ENCODE peak calls at places on chromosome 19, in ten cellular contexts. One of them, this sample, is unnamed.

GRCh38 chr19:39156891-39157230 is 31.3 kb downstream of the PAK4 start:
- DNase-seq in spleen: no peak
- DNase-seq in transverse colon: no peak
- DNase-seq in K562: no peak
- DNase-seq in breast epithelium: no peak
- DNase-seq in endothelial cell of umbilical vein: no peak
- DNase-seq in SK-N-SH: no peak
- DNase-seq in GM23338: no peak
- DNase-seq in upper lobe of left lung: no peak
- DNase-seq in HCT116: no peak
- DNase-seq in this sample: no peak

GRCh38 chr19:50230379-50231351 is 27.2 kb downstream of the MYH14 start:
- DNase-seq in spleen: no peak
- DNase-seq in transverse colon: no peak
- DNase-seq in K562: no peak
- DNase-seq in breast epithelium: no peak
- DNase-seq in endothelial cell of umbilical vein: no peak
- DNase-seq in SK-N-SH: no peak
- DNase-seq in GM23338: peak
- DNase-seq in upper lobe of left lung: no peak
- DNase-seq in HCT116: no peak
- DNase-seq in this sample: no peak

GRCh38 chr19:38736413-38737280 is 7.6 kb downstream of the CAPN12 start:
- DNase-seq in spleen: peak
- DNase-seq in transverse colon: peak
- DNase-seq in K562: peak
- DNase-seq in breast epithelium: peak
- DNase-seq in endothelial cell of umbilical vein: no peak
- DNase-seq in SK-N-SH: peak
- DNase-seq in GM23338: peak
- DNase-seq in upper lobe of left lung: peak
- DNase-seq in HCT116: peak
- DNase-seq in this sample: peak

GRCh38 chr19:47230122-47230920 is 678 bp downstream of the BBC3 start:
- DNase-seq in spleen: peak
- DNase-seq in transverse colon: peak
- DNase-seq in K562: peak
- DNase-seq in breast epithelium: no peak
- DNase-seq in endothelial cell of umbilical vein: peak
- DNase-seq in SK-N-SH: peak
- DNase-seq in GM23338: peak
- DNase-seq in upper lobe of left lung: peak
- DNase-seq in HCT116: no peak
- DNase-seq in this sample: peak

GRCh38 chr19:2517881-2518601 is 42.1 kb downstream of the GADD45B start:
- DNase-seq in spleen: no peak
- DNase-seq in transverse colon: no peak
- DNase-seq in K562: no peak
- DNase-seq in breast epithelium: no peak
- DNase-seq in endothelial cell of umbilical vein: no peak
- DNase-seq in SK-N-SH: no peak
- DNase-seq in GM23338: no peak
- DNase-seq in upper lobe of left lung: no peak
- DNase-seq in HCT116: no peak
- DNase-seq in this sample: no peak

GRCh38 chr19:32349724-32350475 is 4.5 kb downstream of the ZNF507 start:
- DNase-seq in spleen: no peak
- DNase-seq in transverse colon: no peak
- DNase-seq in K562: no peak
- DNase-seq in breast epithelium: no peak
- DNase-seq in endothelial cell of umbilical vein: no peak
- DNase-seq in SK-N-SH: no peak
- DNase-seq in GM23338: no peak
- DNase-seq in upper lobe of left lung: no peak
- DNase-seq in HCT116: no peak
- DNase-seq in this sample: no peak

GRCh38 chr19:48660854-48661731 is 11.7 kb downstream of the NTN5 start:
- DNase-seq in spleen: peak
- DNase-seq in transverse colon: peak
- DNase-seq in K562: peak
- DNase-seq in breast epithelium: no peak
- DNase-seq in endothelial cell of umbilical vein: peak
- DNase-seq in SK-N-SH: peak
- DNase-seq in GM23338: peak
- DNase-seq in upper lobe of left lung: peak
- DNase-seq in HCT116: peak
- DNase-seq in this sample: peak

GRCh38 chr19:38394488-38394887 is 6.0 kb downstream of the SPRED3 start:
- DNase-seq in spleen: peak
- DNase-seq in transverse colon: no peak
- DNase-seq in K562: no peak
- DNase-seq in breast epithelium: no peak
- DNase-seq in endothelial cell of umbilical vein: peak
- DNase-seq in SK-N-SH: no peak
- DNase-seq in GM23338: peak
- DNase-seq in upper lobe of left lung: no peak
- DNase-seq in HCT116: no peak
- DNase-seq in this sample: no peak

DNA sequence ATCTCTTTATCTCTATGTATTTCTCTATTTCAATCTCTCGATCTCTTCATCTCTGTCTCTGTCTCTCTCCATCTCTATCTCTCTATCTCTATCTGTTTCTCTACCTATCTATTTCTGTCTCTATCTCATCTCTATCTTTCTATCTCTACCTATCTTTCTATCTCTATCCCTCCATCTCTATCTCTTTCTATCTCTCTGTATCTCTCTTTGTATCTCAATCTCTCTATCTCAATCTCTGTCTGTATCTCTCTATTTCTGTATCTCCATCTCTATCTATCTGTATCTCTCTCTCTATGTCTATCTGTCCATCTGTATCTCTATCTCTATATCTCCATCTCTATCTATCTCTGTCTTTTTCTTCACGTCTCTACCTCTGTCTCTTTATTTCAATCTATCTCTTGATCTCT is 25.2 kb downstream of the TNFSF9 start:
- DNase-seq in spleen: no peak
- DNase-seq in transverse colon: no peak
- DNase-seq in K562: no peak
- DNase-seq in breast epithelium: no peak
- DNase-seq in endothelial cell of umbilical vein: no peak
- DNase-seq in SK-N-SH: no peak
- DNase-seq in GM23338: no peak
- DNase-seq in upper lobe of left lung: no peak
- DNase-seq in HCT116: no peak
- DNase-seq in this sample: no peak
- H3K27ac ChIP-seq in spleen: no peak
- H3K27ac ChIP-seq in transverse colon: no peak
- H3K27ac ChIP-seq in K562: no peak
- H3K27ac ChIP-seq in breast epithelium: no peak
- H3K27ac ChIP-seq in endothelial cell of umbilical vein: no peak
- H3K27ac ChIP-seq in SK-N-SH: no peak
- H3K27ac ChIP-seq in GM23338: no peak
- H3K27ac ChIP-seq in upper lobe of left lung: no peak
- H3K27ac ChIP-seq in HCT116: no peak
- H3K27ac ChIP-seq in this sample: no peak

GRCh38 chr19:10667867-10668266 is 13.7 kb downstream of the ILF3 start:
- DNase-seq in spleen: no peak
- DNase-seq in transverse colon: no peak
- DNase-seq in K562: no peak
- DNase-seq in breast epithelium: no peak
- DNase-seq in endothelial cell of umbilical vein: no peak
- DNase-seq in SK-N-SH: no peak
- DNase-seq in GM23338: no peak
- DNase-seq in upper lobe of left lung: no peak
- DNase-seq in HCT116: no peak
- DNase-seq in this sample: no peak
- TF ChIP-seq POLR2AphosphoS5 in spleen: no peak
- TF ChIP-seq POLR2AphosphoS5 in transverse colon: no peak
- TF ChIP-seq POLR2AphosphoS5 in K562: no peak
- TF ChIP-seq POLR2AphosphoS5 in breast epithelium: no peak
- TF ChIP-seq POLR2AphosphoS5 in endothelial cell of umbilical vein: no peak
- TF ChIP-seq POLR2AphosphoS5 in SK-N-SH: no peak
- TF ChIP-seq POLR2AphosphoS5 in GM23338: no peak
- TF ChIP-seq POLR2AphosphoS5 in upper lobe of left lung: no peak
- TF ChIP-seq POLR2AphosphoS5 in HCT116: no peak
- TF ChIP-seq POLR2AphosphoS5 in this sample: no peak

DNA sequence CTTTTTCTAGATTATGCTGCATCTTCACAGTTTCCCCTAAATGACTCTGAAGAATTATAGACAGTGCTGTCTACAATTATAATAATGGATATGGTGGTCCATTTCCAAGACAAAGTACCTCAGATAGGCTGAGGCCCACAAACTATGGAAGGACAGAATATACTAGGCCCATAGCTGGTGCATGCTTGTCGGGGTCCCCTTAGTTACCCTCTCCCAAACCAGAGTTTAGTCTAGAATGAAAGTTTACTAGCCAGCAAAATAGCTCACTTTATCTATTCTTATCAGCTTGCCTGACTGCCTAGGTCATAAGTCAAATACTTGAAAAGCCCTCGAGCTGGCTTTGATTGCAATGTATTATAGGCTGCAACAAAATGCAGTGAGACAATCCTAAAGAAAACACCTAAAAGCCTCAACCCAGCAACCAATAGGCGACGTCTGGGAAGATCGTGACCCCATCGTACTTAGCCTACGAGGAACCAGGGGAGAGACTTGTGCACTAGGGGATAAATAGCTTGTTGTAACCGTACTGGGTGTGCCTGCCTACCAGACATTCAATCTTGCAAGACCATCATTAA is 785 bp upstream of the IGFL2 start:
- DNase-seq in spleen: no peak
- DNase-seq in transverse colon: no peak
- DNase-seq in K562: no peak
- DNase-seq in breast epithelium: no peak
- DNase-seq in endothelial cell of umbilical vein: no peak
- DNase-seq in SK-N-SH: no peak
- DNase-seq in GM23338: no peak
- DNase-seq in upper lobe of left lung: no peak
- DNase-seq in HCT116: no peak
- DNase-seq in this sample: no peak
- H3K27ac ChIP-seq in spleen: no peak
- H3K27ac ChIP-seq in transverse colon: no peak
- H3K27ac ChIP-seq in K562: no peak
- H3K27ac ChIP-seq in breast epithelium: no peak
- H3K27ac ChIP-seq in endothelial cell of umbilical vein: no peak
- H3K27ac ChIP-seq in SK-N-SH: no peak
- H3K27ac ChIP-seq in GM23338: no peak
- H3K27ac ChIP-seq in upper lobe of left lung: no peak
- H3K27ac ChIP-seq in HCT116: no peak
- H3K27ac ChIP-seq in this sample: no peak

GRCh38 chr19:17724655-17725054 is 5.4 kb downstream of the MAP1S start:
- DNase-seq in spleen: no peak
- DNase-seq in transverse colon: no peak
- DNase-seq in K562: no peak
- DNase-seq in breast epithelium: no peak
- DNase-seq in endothelial cell of umbilical vein: no peak
- DNase-seq in SK-N-SH: no peak
- DNase-seq in GM23338: no peak
- DNase-seq in upper lobe of left lung: no peak
- DNase-seq in HCT116: no peak
- DNase-seq in this sample: no peak
- TF ChIP-seq POLR2AphosphoS5 in spleen: no peak
- TF ChIP-seq POLR2AphosphoS5 in transverse colon: no peak
- TF ChIP-seq POLR2AphosphoS5 in K562: no peak
- TF ChIP-seq POLR2AphosphoS5 in breast epithelium: no peak
- TF ChIP-seq POLR2AphosphoS5 in endothelial cell of umbilical vein: no peak
- TF ChIP-seq POLR2AphosphoS5 in SK-N-SH: no peak
- TF ChIP-seq POLR2AphosphoS5 in GM23338: no peak
- TF ChIP-seq POLR2AphosphoS5 in upper lobe of left lung: no peak
- TF ChIP-seq POLR2AphosphoS5 in HCT116: no peak
- TF ChIP-seq POLR2AphosphoS5 in this sample: no peak

GRCh38 chr19:44109458-44109857 is 3.7 kb upstream of the ZNF225 start:
- DNase-seq in spleen: no peak
- DNase-seq in transverse colon: no peak
- DNase-seq in K562: no peak
- DNase-seq in breast epithelium: no peak
- DNase-seq in endothelial cell of umbilical vein: no peak
- DNase-seq in SK-N-SH: no peak
- DNase-seq in GM23338: no peak
- DNase-seq in upper lobe of left lung: no peak
- DNase-seq in HCT116: no peak
- DNase-seq in this sample: no peak

GRCh38 chr19:44113784-44114390 is 688 bp downstream of the ZNF225 start:
- DNase-seq in spleen: peak
- DNase-seq in transverse colon: peak
- DNase-seq in K562: peak
- DNase-seq in breast epithelium: no peak
- DNase-seq in endothelial cell of umbilical vein: no peak
- DNase-seq in SK-N-SH: peak
- DNase-seq in GM23338: peak
- DNase-seq in upper lobe of left lung: no peak
- DNase-seq in HCT116: no peak
- DNase-seq in this sample: no peak

GRCh38 chr19:44113138-44113783 is at the start of gene ZNF225:
- DNase-seq in spleen: peak
- DNase-seq in transverse colon: peak
- DNase-seq in K562: peak
- DNase-seq in breast epithelium: peak
- DNase-seq in endothelial cell of umbilical vein: peak
- DNase-seq in SK-N-SH: peak
- DNase-seq in GM23338: peak
- DNase-seq in upper lobe of left lung: peak
- DNase-seq in HCT116: peak
- DNase-seq in this sample: peak

GRCh38 chr19:44111910-44112463 is 1.2 kb upstream of the ZNF225 start:
- DNase-seq in spleen: no peak
- DNase-seq in transverse colon: no peak
- DNase-seq in K562: peak
- DNase-seq in breast epithelium: no peak
- DNase-seq in endothelial cell of umbilical vein: peak
- DNase-seq in SK-N-SH: peak
- DNase-seq in GM23338: peak
- DNase-seq in upper lobe of left lung: no peak
- DNase-seq in HCT116: no peak
- DNase-seq in this sample: no peak

GRCh38 chr19:44112802-44113137 is 429 bp upstream of the ZNF225 start:
- DNase-seq in spleen: no peak
- DNase-seq in transverse colon: no peak
- DNase-seq in K562: no peak
- DNase-seq in breast epithelium: no peak
- DNase-seq in endothelial cell of umbilical vein: no peak
- DNase-seq in SK-N-SH: no peak
- DNase-seq in GM23338: peak
- DNase-seq in upper lobe of left lung: no peak
- DNase-seq in HCT116: no peak
- DNase-seq in this sample: no peak
- H3K27ac ChIP-seq in spleen: peak
- H3K27ac ChIP-seq in transverse colon: peak
- H3K27ac ChIP-seq in K562: peak
- H3K27ac ChIP-seq in breast epithelium: no peak
- H3K27ac ChIP-seq in endothelial cell of umbilical vein: peak
- H3K27ac ChIP-seq in SK-N-SH: peak
- H3K27ac ChIP-seq in GM23338: peak
- H3K27ac ChIP-seq in upper lobe of left lung: peak
- H3K27ac ChIP-seq in HCT116: peak
- H3K27ac ChIP-seq in this sample: peak